ENCODE peak calls at places on chromosomes 3 and 15, in six cellular contexts. K is HT1080, U is G401, P is astrocyte, N is OCI-M1, O is AG09319. X is an unnamed sample.

GRCh38 chr3:143239026-143239425 is 119.5 kb downstream of the CHST2 start:
- DNase-seq in K (no peak), U (no peak), P (peak; percentile 61), N (no peak), O (no peak), X (peak; percentile 42)

GRCh38 chr3:38555149-38555840 is 59.2 kb downstream of the EXOG start:
- DNase-seq in K (no peak), U (no peak), P (no peak), N (no peak), O (no peak), X (no peak)

GRCh38 chr15:52652984-52653383 is 26.2 kb downstream of the ATOSA start:
- DNase-seq in K (peak; percentile 79), U (no peak), P (peak; percentile 91), N (no peak), O (no peak), X (no peak)

GRCh38 chr3:165640970-165641369 is 196.3 kb downstream of the BCHE start:
- DNase-seq in K (no peak), U (no peak), P (no peak), N (no peak), O (no peak), X (no peak)

GRCh38 chr3:43294975-43295374 is 8.6 kb downstream of the SNRK start:
- DNase-seq in K (no peak), U (no peak), P (peak; percentile 18), N (no peak), O (no peak), X (no peak)

GRCh38 chr3:188283347-188283746 is 129.4 kb downstream of the LPP start:
- DNase-seq in K (no peak), U (no peak), P (no peak), N (peak; percentile 3), O (no peak), X (no peak)

GRCh38 chr3:71269896-71270295 is 313.6 kb downstream of the FOXP1 start:
- DNase-seq in K (no peak), U (no peak), P (no peak), N (no peak), O (no peak), X (no peak)

GRCh38 chr3:187571701-187572100 is 98.5 kb downstream of the SST start:
- DNase-seq in K (no peak), U (no peak), P (no peak), N (no peak), O (no peak), X (no peak)

GRCh38 chr15:82852906-82853635 is 43.6 kb downstream of the WHAMM start:
- DNase-seq in K (no peak), U (no peak), P (no peak), N (no peak), O (no peak), X (no peak)

GRCh38 chr3:129827765-129828164 is 65.7 kb downstream of the TMCC1 start:
- DNase-seq in K (no peak), U (no peak), P (no peak), N (no peak), O (no peak), X (no peak)

GRCh38 chr3:58652624-58653023 is 13.9 kb downstream of the FAM3D start:
- DNase-seq in K (no peak), U (no peak), P (no peak), N (no peak), O (no peak), X (no peak)

GRCh38 chr3:40223856-40224255 is 85.7 kb upstream of the EIF1B start:
- DNase-seq in K (no peak), U (no peak), P (no peak), N (no peak), O (no peak), X (no peak)

GRCh38 chr15:50151468-50151867 is 30.5 kb upstream of the SLC27A2 start:
- DNase-seq in K (no peak), U (no peak), P (no peak), N (no peak), O (no peak), X (no peak)

GRCh38 chr15:34851751-34852150 is 56.4 kb upstream of the ACTC1 start:
- DNase-seq in K (no peak), U (no peak), P (no peak), N (no peak), O (no peak), X (no peak)

GRCh38 chr15:38685686-38686339 is 121.2 kb upstream of the RASGRP1 start:
- DNase-seq in K (no peak), U (no peak), P (no peak), N (no peak), O (no peak), X (no peak)

GRCh38 chr15:31482122-31482922 is 155.7 kb downstream of the KLF13 start:
- DNase-seq in K (no peak), U (peak; percentile 8), P (no peak), N (no peak), O (no peak), X (no peak)

GRCh38 chr3:165635791-165636681 is 201.2 kb downstream of the BCHE start:
- DNase-seq in K (peak; percentile 59), U (no peak), P (peak; percentile 16), N (no peak), O (no peak), X (no peak)

GRCh38 chr3:5058463-5058862 is 63.6 kb upstream of the ARL8B start:
- DNase-seq in K (no peak), U (no peak), P (peak; percentile 94), N (no peak), O (peak; percentile 61), X (peak; percentile 79)